ENCODE peak calls at places on chromosomes 7 and 10, in ten cellular contexts. I is NCI-H1105 treated with DMSO at 0.1 percent for 48 hours; D is T-cell; Q is SW480; T is immature natural killer cell; W is GM03348; Y is AG10803; X is activated CD4-positive, alpha-beta T cell treated with anti-CD3 and anti-CD28 coated beads, Interleukin-2, amount 50 U/mL, for 1 hour; S is HFFc6; M is stimulated activated CD4-positive, alpha-beta T cell treated with anti-CD3 and anti-CD28 coated beads, TNF-alpha, amount 100 ng/mL, for 24 hours. K is an unnamed sample.

GRCh38 chr10:29948971-29949370 is 110.4 kb downstream of the JCAD start:
- DNase-seq in Y (no peak), T (no peak), Q (no peak), W (no peak), I (peak; percentile 24), M (no peak), S (peak; percentile 33), D (no peak), X (no peak), K (no peak)

GRCh38 chr7:100011516-100011915 is 3.9 kb upstream of the ZKSCAN1 start:
- DNase-seq in D (no peak), W (no peak), Q (no peak), X (no peak), M (no peak), T (no peak), S (no peak), I (no peak), Y (no peak), K (no peak)

GRCh38 chr10:33803248-33803647 is 468.8 kb upstream of the NRP1 start:
- DNase-seq in Y (no peak), D (no peak), T (no peak), I (no peak), W (no peak), Q (no peak), S (peak; percentile 42), X (no peak), M (no peak), K (no peak)

GRCh38 chr10:86365346-86366032 is 1.1 kb downstream of the GRID1 start:
- DNase-seq in W (no peak), D (no peak), Y (no peak), I (no peak), S (no peak), Q (no peak), M (no peak), T (no peak), X (no peak), K (no peak)

GRCh38 chr10:11522821-11523245 is 88.6 kb downstream of the USP6NL start:
- DNase-seq in Y (no peak), Q (no peak), X (no peak), W (no peak), T (no peak), I (no peak), S (no peak), D (no peak), M (no peak), K (no peak)

GRCh38 chr10:62769574-62770242 is 34.8 kb upstream of the ADO start:
- DNase-seq in S (no peak), W (no peak), T (no peak), M (no peak), Q (no peak), D (no peak), X (no peak), I (no peak), Y (peak; percentile 7), K (no peak)

GRCh38 chr7:30226593-30227268 is 57.7 kb upstream of the ZNRF2 start:
- DNase-seq in Y (no peak), M (no peak), W (no peak), D (no peak), I (peak; percentile 83), X (no peak), T (no peak), S (no peak), Q (peak; percentile 81), K (peak; percentile 45)

GRCh38 chr10:105611244-105611798 is 970.2 kb downstream of the SORCS3 start:
- DNase-seq in X (no peak), Q (no peak), Y (no peak), T (no peak), D (no peak), M (no peak), I (peak; percentile 20), S (no peak), W (no peak), K (no peak)

GRCh38 chr10:91587710-91588638 is 44.9 kb downstream of the PPP1R3C start:
- DNase-seq in Q (no peak), M (no peak), D (no peak), Y (peak; percentile 73), W (peak; percentile 67), T (no peak), I (no peak), S (peak; percentile 72), X (no peak), K (no peak)

GRCh38 chr10:61688551-61689308 is 26.0 kb downstream of the CABCOCO1 start:
- DNase-seq in Q (no peak), S (no peak), I (no peak), T (no peak), X (no peak), D (no peak), W (no peak), M (no peak), Y (peak; percentile 30), K (no peak)

GRCh38 chr10:101293007-101293723 is 60.8 kb upstream of the BTRC start:
- DNase-seq in W (no peak), Q (no peak), X (no peak), S (no peak), I (peak; percentile 69), D (no peak), Y (no peak), T (no peak), M (no peak), K (peak; percentile 60)

GRCh38 chr10:130487562-130487961 is 351.4 kb downstream of the GLRX3 start:
- DNase-seq in Q (no peak), I (no peak), M (no peak), T (no peak), W (no peak), S (no peak), D (no peak), X (no peak), Y (no peak), K (no peak)

K was measured in SHP77.